ENCODE peak calls at places on chromosome 17, in six cellular contexts. T, Z, L, C, H and Q are unnamed samples. For H3K27me3, the result is how much of the 10 kb centered on the place peaks cover.

GRCh38 chr17:50934672-50935200 is 68.6 kb upstream of the TOB1 start:
- DNase-seq in T (no peak), Z (no peak), L (no peak), C (no peak), H (no peak), Q (no peak)

GRCh38 chr17:83067071-83067717 is 12.2 kb upstream of the METRNL start:
- DNase-seq in T (peak), Z (peak), L (no peak), C (peak), H (no peak), Q (peak)

GRCh38 chr17:29980261-29980660 is 38.8 kb downstream of the EFCAB5 start:
- DNase-seq in T (no peak), Z (no peak), L (no peak), C (no peak), H (no peak), Q (no peak)

GRCh38 chr17:67575325-67575724 is 142.4 kb upstream of the NOL11 start:
- DNase-seq in T (no peak), Z (no peak), L (peak), C (no peak), H (peak), Q (no peak)

GRCh38 chr17:4898927-4899326 is 409 bp upstream of the C17orf107 start:
- DNase-seq in T (no peak), Z (no peak), L (no peak), C (no peak), H (no peak), Q (no peak)

GRCh38 chr17:35944151-35944550 is 638 bp upstream of the LYZL6 start:
- DNase-seq in T (no peak), Z (no peak), L (no peak), C (no peak), H (no peak), Q (no peak)

GRCh38 chr17:14294876-14295275 is 6.0 kb upstream of the HS3ST3B1 start:
- DNase-seq in T (no peak), Z (no peak), L (no peak), C (no peak), H (no peak), Q (no peak)

GRCh38 chr17:58184308-58184985 is 8.1 kb upstream of the EPX start:
- DNase-seq in T (no peak), Z (no peak), L (peak), C (no peak), H (no peak), Q (no peak)

GRCh38 chr17:4327638-4328037 is 38.8 kb downstream of the UBE2G1 start:
- DNase-seq in T (no peak), Z (no peak), L (no peak), C (no peak), H (no peak), Q (no peak)

GRCh38 chr17:17836818-17837379 is at the start of gene SREBF1:
- DNase-seq in T (peak), Z (peak), L (no peak), C (peak), H (no peak), Q (no peak)

GRCh38 chr17:35286120-35286781 is 43.4 kb downstream of the SLFN5 start:
- DNase-seq in T (no peak), Z (no peak), L (no peak), C (no peak), H (no peak), Q (no peak)

GRCh38 chr17:4130715-4131114 is 12.1 kb downstream of the ZZEF1 start:
- DNase-seq in T (no peak), Z (peak), L (no peak), C (peak), H (no peak), Q (no peak)

GRCh38 chr17:32127156-32127897 is 15.0 kb upstream of the RHOT1 start:
- DNase-seq in T (peak), Z (peak), L (no peak), C (peak), H (peak), Q (peak)

GRCh38 chr17:2690165-2691068 is 21.1 kb downstream of the CLUH start:
- DNase-seq in T (no peak), Z (peak), L (no peak), C (peak), H (no peak), Q (peak)

GRCh38 chr17:13346081-13346533 is 255.6 kb downstream of the HS3ST3A1 start:
- DNase-seq in T (no peak), Z (no peak), L (peak), C (no peak), H (no peak), Q (no peak)

DNA sequence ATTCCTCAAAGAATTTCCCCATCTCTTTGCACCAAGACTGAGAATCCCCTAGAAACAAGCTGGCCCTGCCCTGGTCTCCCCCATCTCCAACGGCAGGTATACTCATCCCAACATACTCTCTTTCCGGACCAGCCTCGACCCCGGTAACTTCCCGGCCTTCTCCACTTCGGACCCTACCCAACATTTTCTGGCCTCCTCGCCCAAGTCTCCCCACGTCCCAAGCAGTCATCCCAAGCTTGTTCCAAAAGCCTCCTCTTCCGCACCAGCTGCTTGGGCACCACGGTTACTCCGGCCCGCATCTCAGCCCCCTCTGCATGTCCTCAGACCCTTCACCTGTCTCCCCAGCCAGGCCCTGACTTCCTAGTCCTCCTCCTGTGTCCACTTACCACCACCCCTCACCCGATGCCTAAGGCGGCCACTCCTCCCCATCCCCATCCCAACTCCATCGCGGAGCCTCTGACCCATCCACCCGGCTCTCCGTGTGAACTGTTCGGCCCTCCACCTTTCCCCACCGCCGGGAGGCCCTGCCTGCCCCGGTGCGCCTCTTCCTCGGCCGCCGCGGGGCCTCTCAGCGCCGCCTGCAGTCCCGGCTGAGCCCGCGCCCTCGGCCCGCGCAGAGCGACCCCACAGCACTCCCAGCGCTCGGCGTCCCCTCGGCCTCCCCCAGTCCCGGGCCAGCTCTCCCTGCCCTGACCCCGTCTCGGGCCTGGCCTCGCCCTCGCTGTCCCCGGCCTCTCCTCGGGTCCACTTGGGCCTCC is 993 bp downstream of the PITPNA start:
- DNase-seq in T (no peak), Z (no peak), L (no peak), C (no peak), H (no peak), Q (no peak)
- TF ChIP-seq CTCF in T (peak), Z (peak), L (no peak), C (no peak), H (no peak), Q (no peak)

GRCh38 chr17:77869665-77870132 is 88.8 kb upstream of the TNRC6C start:
- DNase-seq in T (no peak), Z (no peak), L (no peak), C (no peak), H (no peak), Q (no peak)
- H3K27me3 ChIP-seq in T (under half), Z (under half), L (under half), C (under half), H (under half), Q (under half)

DNA sequence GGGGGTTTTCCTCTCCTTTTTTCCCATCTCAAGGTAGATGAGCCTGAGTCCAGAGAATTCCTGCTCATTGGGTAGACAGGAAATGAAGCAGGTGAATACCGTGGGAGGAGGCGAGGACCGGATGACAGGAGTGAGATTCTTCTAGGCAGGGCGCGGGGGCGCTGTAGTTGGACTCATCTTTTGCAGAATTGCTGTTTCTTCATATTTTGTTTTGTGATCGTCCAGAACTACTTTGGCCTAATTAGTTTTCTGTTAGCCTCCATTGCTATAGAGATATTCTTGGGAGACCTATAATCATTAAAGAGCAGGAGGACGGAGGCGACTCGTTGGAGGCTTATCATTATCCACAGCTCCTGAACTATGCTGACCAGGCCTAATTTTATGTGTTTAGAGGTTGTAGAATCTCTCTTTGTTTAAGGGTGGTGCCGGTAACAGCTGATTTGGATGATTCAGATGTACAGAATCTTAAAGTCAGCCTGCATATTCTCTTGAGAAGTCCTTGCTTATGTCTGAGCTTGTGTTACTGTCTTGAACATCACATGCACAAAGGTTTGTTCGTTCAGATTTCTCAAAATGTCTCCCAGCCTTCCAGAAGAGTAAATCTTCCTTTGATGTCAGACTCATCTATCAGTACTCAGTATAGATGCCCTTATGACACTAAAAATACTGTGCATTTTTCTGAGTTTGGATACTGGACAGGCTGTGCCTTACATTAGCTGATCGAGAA is 741 bp downstream of the ATP6V0A1 start:
- DNase-seq in T (peak), Z (peak), L (no peak), C (peak), H (peak), Q (peak)
- TF ChIP-seq CTCF in T (peak), Z (no peak), L (peak), C (no peak), H (no peak), Q (peak)

GRCh38 chr17:49570540-49571242 is 5.0 kb upstream of the NXPH3 start:
- DNase-seq in T (no peak), Z (no peak), L (no peak), C (no peak), H (no peak), Q (no peak)

GRCh38 chr17:49572806-49573420 is 2.8 kb upstream of the NXPH3 start:
- DNase-seq in T (no peak), Z (no peak), L (no peak), C (no peak), H (no peak), Q (no peak)

GRCh38 chr17:49571283-49571682 is 4.4 kb upstream of the NXPH3 start:
- DNase-seq in T (no peak), Z (no peak), L (no peak), C (no peak), H (no peak), Q (no peak)

GRCh38 chr17:49572226-49572625 is 3.4 kb upstream of the NXPH3 start:
- DNase-seq in T (no peak), Z (no peak), L (no peak), C (no peak), H (no peak), Q (no peak)

DNA sequence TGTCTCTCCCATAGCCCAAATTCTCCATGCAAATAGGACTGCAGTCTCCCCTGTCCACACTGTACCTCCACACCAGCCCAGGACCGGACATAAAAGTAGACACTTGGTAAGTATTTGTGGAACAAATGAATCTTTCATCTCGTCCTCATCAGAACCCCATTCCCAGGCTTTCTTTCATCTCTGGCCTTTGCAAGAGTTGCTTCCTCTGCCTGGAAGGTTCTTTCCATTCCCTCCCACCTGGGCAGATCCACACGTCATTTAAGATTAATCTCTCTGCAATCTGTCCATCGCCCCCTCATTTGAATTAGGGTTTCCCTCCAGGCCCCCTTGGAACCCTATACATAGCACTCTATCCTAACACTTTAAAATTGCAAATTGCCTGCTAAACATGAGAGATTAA is 3.9 kb upstream of the NXPH3 start:
- DNase-seq in T (no peak), Z (no peak), L (no peak), C (no peak), H (no peak), Q (no peak)
- H3K27me3 ChIP-seq in T (under half), Z (under half), L (half or more), C (under half), H (under half), Q (under half)

GRCh38 chr17:6430769-6431168 is 4.2 kb downstream of the AIPL1 start:
- DNase-seq in T (no peak), Z (no peak), L (no peak), C (no peak), H (no peak), Q (no peak)
- TF ChIP-seq CTCF in T (no peak), Z (peak), L (peak), C (no peak), H (no peak), Q (peak)